ENCODE peak calls at places on chromosomes 1 and 21, in nine cellular contexts. C is naive thymus-derived CD8-positive, alpha-beta T cell; Y is EL; W is SJSA1; S is transverse colon; Q is activated CD8-positive, alpha-beta memory T cell treated with anti-CD3 and anti-CD28 coated beads for 48 hours; H is germinal center; N is stimulated activated CD4-positive, alpha-beta T cell treated with anti-CD3 and anti-CD28 coated beads, Interleukin-15, amount 100 ng/mL, for 1 hour; I is COLO829. V is an unnamed sample.

GRCh38 chr1:166069390-166069789 is 97.4 kb downstream of the FAM78B start:
- DNase-seq in Y (no peak), H (no peak), W (no peak), C (no peak), N (no peak), I (no peak), S (no peak), Q (no peak), V (no peak)

GRCh38 chr1:181260994-181261393 is 172.5 kb downstream of the IER5 start:
- DNase-seq in S (no peak), Y (no peak), Q (no peak), H (no peak), W (no peak), C (no peak), I (no peak), N (no peak), V (no peak)

GRCh38 chr1:52576074-52576473 is 23.2 kb upstream of the TUT4 start:
- DNase-seq in H (no peak), Q (no peak), C (no peak), Y (no peak), S (no peak), N (no peak), I (no peak), W (no peak), V (no peak)

GRCh38 chr1:207404849-207405525 is 49.1 kb upstream of the CR2 start:
- DNase-seq in Q (no peak), I (peak), Y (peak), W (no peak), N (no peak), H (peak), S (no peak), C (no peak), V (no peak)

GRCh38 chr21:45155910-45156309 is 81.5 kb downstream of the ADARB1 start:
- DNase-seq in N (no peak), Q (no peak), I (no peak), H (no peak), S (no peak), C (no peak), W (peak), Y (no peak), V (no peak)

GRCh38 chr1:45004281-45004920 is 6.7 kb downstream of the HECTD3 start:
- DNase-seq in Q (no peak), W (no peak), I (no peak), C (no peak), Y (no peak), H (no peak), S (no peak), N (no peak), V (no peak)

GRCh38 chr1:26701266-26701994 is 5.6 kb downstream of the ARID1A start:
- DNase-seq in I (no peak), S (no peak), C (no peak), N (no peak), Q (no peak), H (no peak), W (no peak), Y (peak), V (no peak)

GRCh38 chr21:31395268-31395667 is 51.2 kb upstream of the TIAM1 start:
- DNase-seq in N (no peak), S (no peak), I (no peak), Y (no peak), H (no peak), C (no peak), W (no peak), Q (no peak), V (no peak)

GRCh38 chr1:54299037-54299436 is 99.1 kb downstream of the MRPL37 start:
- DNase-seq in H (no peak), S (peak), Q (no peak), N (no peak), W (no peak), I (no peak), C (no peak), Y (no peak), V (no peak)

GRCh38 chr1:227729881-227730629 is 5.0 kb downstream of the JMJD4 start:
- DNase-seq in Y (peak), H (peak), W (no peak), S (peak), I (peak), C (no peak), Q (no peak), N (no peak), V (peak)

GRCh38 chr1:245272676-245273075 is 117.9 kb downstream of the KIF26B start:
- DNase-seq in H (no peak), W (no peak), Y (no peak), Q (no peak), N (no peak), S (no peak), C (no peak), I (no peak), V (no peak)

GRCh38 chr1:44512313-44512885 is 107.3 kb downstream of the RNF220 start:
- DNase-seq in Q (no peak), S (no peak), N (no peak), W (no peak), H (no peak), I (no peak), C (no peak), Y (no peak), V (no peak)

V was measured in body of pancreas.